ENCODE peak calls at places on chromosomes 1 and 21, in ten cellular contexts. Z is C1 segment of cervical spinal cord; D is CD8-positive, alpha-beta T cell; V is cardiac septum; Q is activated naive CD4-positive, alpha-beta T cell; M is T follicular helper cell; N is kidney tubule cell; O is endothelial cell; L is mammary epithelial cell; J is IMR-90. G is an unnamed sample.
A peak's percentile ranks its signal among the peaks of the same experiment; 100 is the strongest.

GRCh38 chr1:97630968-97631367 is 289.9 kb downstream of the DPYD start:
- DNase-seq in Z (no peak), D (no peak), V (no peak), Q (no peak), M (no peak), N (no peak), O (no peak), L (no peak), J (no peak), G (no peak)

GRCh38 chr1:119546641-119547040 is 39.6 kb downstream of the HSD3B1 start:
- DNase-seq in Z (no peak), D (no peak), V (no peak), Q (no peak), M (no peak), N (no peak), O (no peak), L (no peak), J (no peak), G (no peak)

GRCh38 chr1:180227843-180228647 is 2.0 kb upstream of the LHX4 start:
- DNase-seq in Z (no peak), D (no peak), V (no peak), Q (no peak), M (no peak), N (no peak), O (no peak), L (no peak), J (no peak), G (no peak)

GRCh38 chr1:209199822-209200221 is 383.7 kb upstream of the CAMK1G start:
- DNase-seq in Z (no peak), D (no peak), V (no peak), Q (no peak), M (no peak), N (peak; percentile 29), O (no peak), L (no peak), J (no peak), G (no peak)

GRCh38 chr1:100360790-100361232 is 8.5 kb downstream of the CDC14A start:
- DNase-seq in Z (no peak), D (no peak), V (no peak), Q (no peak), M (no peak), N (peak; percentile 25), O (no peak), L (no peak), J (peak; percentile 49), G (no peak)

GRCh38 chr1:14880456-14881316 is 272.9 kb upstream of the TMEM51 start:
- DNase-seq in Z (peak; percentile 3), D (no peak), V (no peak), Q (no peak), M (no peak), N (peak; percentile 75), O (no peak), L (peak; percentile 32), J (peak; percentile 26), G (no peak)

GRCh38 chr1:53608071-53608470 is 130.9 kb downstream of the GLIS1 start:
- DNase-seq in Z (no peak), D (no peak), V (no peak), Q (no peak), M (no peak), N (no peak), O (no peak), L (no peak), J (no peak), G (no peak)

GRCh38 chr1:58755468-58755872 is 28.4 kb downstream of the JUN start:
- DNase-seq in Z (peak; percentile 2), D (no peak), V (peak; percentile 84), Q (no peak), M (no peak), N (peak; percentile 99), O (no peak), L (peak; percentile 98), J (peak; percentile 100), G (no peak)

GRCh38 chr21:26939532-26940181 is 27.2 kb downstream of the ADAMTS5 start:
- DNase-seq in Z (no peak), D (no peak), V (no peak), Q (no peak), M (no peak), N (peak; percentile 47), O (no peak), L (no peak), J (peak; percentile 65), G (no peak)

GRCh38 chr1:67652800-67653199 is 32.2 kb upstream of the GADD45A start:
- DNase-seq in Z (no peak), D (no peak), V (no peak), Q (no peak), M (no peak), N (peak; percentile 69), O (no peak), L (peak; percentile 91), J (peak; percentile 91), G (no peak)

GRCh38 chr1:68213843-68214242 is 18.5 kb downstream of the WLS start:
- DNase-seq in Z (no peak), D (no peak), V (peak; percentile 79), Q (no peak), M (no peak), N (peak; percentile 45), O (no peak), L (peak; percentile 48), J (peak; percentile 58), G (no peak)

GRCh38 chr1:3590951-3591865 is 20.1 kb downstream of the MEGF6 start:
- DNase-seq in Z (no peak), D (no peak), V (no peak), Q (no peak), M (no peak), N (no peak), O (no peak), L (no peak), J (no peak), G (no peak)

GRCh38 chr1:29811247-29811646 is 574.9 kb downstream of the PTPRU start:
- DNase-seq in Z (no peak), D (no peak), V (peak; percentile 62), Q (no peak), M (no peak), N (no peak), O (no peak), L (no peak), J (no peak), G (no peak)

GRCh38 chr1:174158767-174159252 is 510 bp upstream of the RABGAP1L start:
- DNase-seq in Z (no peak), D (no peak), V (no peak), Q (no peak), M (peak; percentile 25), N (no peak), O (no peak), L (no peak), J (no peak), G (no peak)

GRCh38 chr1:86470859-86471258 is 2.1 kb downstream of the CLCA1 start:
- DNase-seq in Z (peak; percentile 11), D (no peak), V (no peak), Q (no peak), M (no peak), N (no peak), O (no peak), L (no peak), J (no peak), G (no peak)

GRCh38 chr1:9143250-9143649 is 14.3 kb upstream of the GPR157 start:
- DNase-seq in Z (no peak), D (no peak), V (no peak), Q (no peak), M (no peak), N (no peak), O (no peak), L (peak; percentile 58), J (peak; percentile 57), G (no peak)

GRCh38 chr1:230109871-230110667 is 43.0 kb downstream of the GALNT2 start:
- DNase-seq in Z (no peak), D (no peak), V (no peak), Q (peak; percentile 32), M (peak; percentile 10), N (no peak), O (no peak), L (no peak), J (peak; percentile 43), G (peak; percentile 57)

GRCh38 chr21:43717967-43718871 is 710 bp upstream of the PDXK start:
- DNase-seq in Z (no peak), D (no peak), V (peak; percentile 78), Q (no peak), M (no peak), N (no peak), O (no peak), L (no peak), J (no peak), G (no peak)

GRCh38 chr1:204706838-204707509 is 21.4 kb upstream of the LRRN2 start:
- DNase-seq in Z (no peak), D (no peak), V (peak; percentile 12), Q (no peak), M (no peak), N (no peak), O (peak; percentile 29), L (no peak), J (no peak), G (no peak)

GRCh38 chr1:202981939-202982338 is 14.9 kb upstream of the CYB5R1 start:
- DNase-seq in Z (no peak), D (no peak), V (no peak), Q (no peak), M (no peak), N (no peak), O (no peak), L (no peak), J (no peak), G (no peak)

GRCh38 chr1:51569284-51570062 is 47.4 kb upstream of the OSBPL9 start:
- DNase-seq in Z (no peak), D (no peak), V (no peak), Q (no peak), M (no peak), N (peak; percentile 93), O (no peak), L (peak; percentile 94), J (peak; percentile 82), G (no peak)

GRCh38 chr1:86515597-86515996 is 31.3 kb upstream of the CLCA4 start:
- DNase-seq in Z (no peak), D (no peak), V (no peak), Q (no peak), M (no peak), N (peak; percentile 53), O (peak; percentile 42), L (peak; percentile 46), J (no peak), G (no peak)

GRCh38 chr1:193066606-193067005 is 7.2 kb downstream of the RO60 start:
- DNase-seq in Z (no peak), D (no peak), V (no peak), Q (no peak), M (no peak), N (no peak), O (no peak), L (no peak), J (no peak), G (no peak)

GRCh38 chr1:163709636-163710035 is 387.9 kb downstream of the NUF2 start:
- DNase-seq in Z (no peak), D (no peak), V (no peak), Q (no peak), M (no peak), N (no peak), O (no peak), L (no peak), J (no peak), G (no peak)

GRCh38 chr1:21716169-21716568 is 47.0 kb upstream of the RAP1GAP start:
- DNase-seq in Z (no peak), D (no peak), V (no peak), Q (no peak), M (no peak), N (no peak), O (no peak), L (no peak), J (no peak), G (no peak)